ENCODE peak calls at places on chromosomes 4 and X, in eight cellular contexts. B is kidney, S is psoas muscle, I is IMR-90, O is GM12865, J is fibroblast of lung, N is OCI-LY7, R is right atrium auricular region. K is an unnamed sample.

GRCh38 chr4:183252959-183253358 is 67.1 kb downstream of the CLDN22 start:
- DNase-seq in J (no peak), S (no peak), O (no peak), I (no peak), N (no peak), B (no peak), R (no peak), K (no peak)

GRCh38 chr4:137125011-137125410 is 407.3 kb downstream of the PCDH18 start:
- DNase-seq in J (peak), O (no peak), R (no peak), I (peak), B (no peak), S (no peak), N (no peak), K (peak)

GRCh38 chrX:119685225-119686066 is 7.5 kb downstream of the SEPTIN6 start:
- DNase-seq in J (no peak), I (no peak), O (peak), B (peak), R (peak), S (no peak), N (peak), K (no peak)

GRCh38 chrX:1075741-1076140 is 136.7 kb downstream of the CRLF2 start:
- DNase-seq in B (no peak), N (no peak), I (no peak), R (no peak), J (no peak), O (no peak), S (no peak), K (no peak)

GRCh38 chrX:10054396-10054795 is 87.2 kb downstream of the CLDN34 start:
- DNase-seq in O (no peak), S (no peak), B (no peak), R (no peak), N (no peak), I (no peak), J (no peak), K (no peak)

GRCh38 chr4:117479673-117480072 is 394.3 kb upstream of the TRAM1L1 start:
- DNase-seq in R (no peak), B (no peak), O (peak), S (no peak), J (no peak), I (peak), N (no peak), K (no peak)

GRCh38 chr4:82753725-82754410 is 44.7 kb downstream of the SCD5 start:
- DNase-seq in R (peak), I (peak), O (no peak), S (peak), B (no peak), N (no peak), J (peak), K (no peak)

GRCh38 chr4:1842993-1843448 is 12.9 kb downstream of the LETM1 start:
- DNase-seq in S (no peak), N (no peak), B (no peak), J (peak), R (no peak), O (no peak), I (peak), K (peak)

GRCh38 chrX:16882188-16882587 is 12.0 kb upstream of the RBBP7 start:
- DNase-seq in N (peak), B (no peak), I (peak), S (peak), O (peak), R (no peak), J (peak), K (peak)

GRCh38 chr4:99394913-99395312 is 40.2 kb downstream of the ADH7 start:
- DNase-seq in N (no peak), R (no peak), J (peak), I (peak), S (no peak), O (no peak), B (no peak), K (no peak)

GRCh38 chr4:113781439-113782040 is 20.0 kb upstream of the CAMK2D start:
- DNase-seq in J (peak), O (peak), I (peak), N (peak), R (no peak), B (no peak), S (no peak), K (peak)

GRCh38 chr4:36213956-36214355 is 30.4 kb downstream of the ARAP2 start:
- DNase-seq in J (no peak), B (no peak), R (no peak), S (no peak), I (no peak), O (no peak), N (no peak), K (no peak)

GRCh38 chr4:24912252-24913098 is at the start of gene CCDC149:
- DNase-seq in R (no peak), O (no peak), B (peak), S (peak), N (no peak), I (peak), J (peak), K (peak)

GRCh38 chrX:147917700-147918694 is 6.3 kb downstream of the FMR1 start:
- DNase-seq in N (no peak), B (no peak), R (no peak), O (peak), J (no peak), I (peak), S (no peak), K (peak)

GRCh38 chr4:13109536-13109935 is 374.6 kb downstream of the RAB28 start:
- DNase-seq in S (no peak), B (no peak), R (no peak), N (no peak), J (no peak), I (no peak), O (no peak), K (no peak)

GRCh38 chr4:138756519-138756918 is 259.1 kb upstream of the NOCT start:
- DNase-seq in O (no peak), I (no peak), R (no peak), S (no peak), N (no peak), J (no peak), B (no peak), K (no peak)

GRCh38 chrX:39969099-39969825 is 128.5 kb downstream of the BCOR start:
- DNase-seq in I (no peak), B (peak), J (no peak), R (no peak), O (no peak), S (no peak), N (peak), K (peak)

GRCh38 chr4:92183825-92184224 is 119.9 kb upstream of the GRID2 start:
- DNase-seq in R (no peak), S (no peak), I (no peak), O (no peak), J (no peak), N (no peak), B (no peak), K (no peak)

GRCh38 chr4:168631241-168632151 is 134.6 kb downstream of the PALLD start:
- DNase-seq in N (no peak), J (peak), B (peak), I (peak), S (peak), R (peak), O (no peak), K (peak)

GRCh38 chrX:108071578-108071977 is 19.8 kb downstream of the PSMD10 start:
- DNase-seq in S (no peak), N (no peak), B (no peak), O (no peak), J (no peak), R (no peak), I (no peak), K (no peak)

GRCh38 chr4:13092702-13093101 is 391.4 kb downstream of the RAB28 start:
- DNase-seq in N (no peak), B (no peak), O (no peak), I (no peak), S (no peak), R (peak), J (peak), K (no peak)

GRCh38 chr4:2287594-2287915 is 25.6 kb upstream of the MXD4 start:
- DNase-seq in I (no peak), N (no peak), S (no peak), J (no peak), R (no peak), B (peak), O (no peak), K (no peak)

GRCh38 chr4:189053621-189054020 is 887.1 kb upstream of the FRG1 start:
- DNase-seq in N (no peak), I (no peak), S (no peak), B (no peak), R (no peak), O (no peak), J (no peak), K (no peak)

GRCh38 chr4:170093978-170094377 is 4.2 kb upstream of the AADAT start:
- DNase-seq in I (no peak), S (no peak), J (no peak), N (no peak), B (no peak), O (no peak), R (no peak), K (no peak)

GRCh38 chr4:169103966-169104412 is 93.9 kb upstream of the CBR4 start:
- DNase-seq in B (no peak), R (no peak), N (no peak), I (no peak), S (no peak), J (no peak), O (no peak), K (peak)

GRCh38 chr4:22895482-22895881 is 202.7 kb downstream of the GBA3 start:
- DNase-seq in R (no peak), O (no peak), B (no peak), N (no peak), I (no peak), S (no peak), J (no peak), K (no peak)

GRCh38 chr4:120915311-120915710 is 7.2 kb downstream of the PRDM5 start:
- DNase-seq in S (no peak), O (no peak), J (no peak), N (no peak), R (no peak), I (no peak), B (no peak), K (no peak)

GRCh38 chrX:100289159-100289558 is 120.9 kb downstream of the PCDH19 start:
- DNase-seq in J (no peak), I (no peak), B (no peak), N (no peak), S (no peak), R (no peak), O (no peak), K (no peak)

GRCh38 chr4:52873861-52874343 is 11.8 kb downstream of the RASL11B start:
- DNase-seq in J (no peak), S (no peak), O (no peak), I (no peak), N (no peak), B (no peak), R (no peak), K (peak)

GRCh38 chr4:162959056-162959455 is 207.6 kb downstream of the NAF1 start:
- DNase-seq in S (no peak), B (no peak), O (peak), R (no peak), J (no peak), I (no peak), N (no peak), K (peak)

GRCh38 chr4:86947494-86948120 is 12.8 kb downstream of the AFF1 start:
- DNase-seq in N (no peak), O (no peak), R (no peak), I (no peak), B (no peak), S (no peak), J (no peak), K (no peak)

GRCh38 chr4:154807042-154807630 is 26.1 kb downstream of the RBM46 start:
- DNase-seq in R (no peak), J (peak), N (peak), O (peak), B (no peak), I (peak), S (no peak), K (peak)
- TF ChIP-seq CTCF in R (peak), J (no peak), N (peak), O (peak), B (peak), I (peak), S (peak), K (peak)

DNA sequence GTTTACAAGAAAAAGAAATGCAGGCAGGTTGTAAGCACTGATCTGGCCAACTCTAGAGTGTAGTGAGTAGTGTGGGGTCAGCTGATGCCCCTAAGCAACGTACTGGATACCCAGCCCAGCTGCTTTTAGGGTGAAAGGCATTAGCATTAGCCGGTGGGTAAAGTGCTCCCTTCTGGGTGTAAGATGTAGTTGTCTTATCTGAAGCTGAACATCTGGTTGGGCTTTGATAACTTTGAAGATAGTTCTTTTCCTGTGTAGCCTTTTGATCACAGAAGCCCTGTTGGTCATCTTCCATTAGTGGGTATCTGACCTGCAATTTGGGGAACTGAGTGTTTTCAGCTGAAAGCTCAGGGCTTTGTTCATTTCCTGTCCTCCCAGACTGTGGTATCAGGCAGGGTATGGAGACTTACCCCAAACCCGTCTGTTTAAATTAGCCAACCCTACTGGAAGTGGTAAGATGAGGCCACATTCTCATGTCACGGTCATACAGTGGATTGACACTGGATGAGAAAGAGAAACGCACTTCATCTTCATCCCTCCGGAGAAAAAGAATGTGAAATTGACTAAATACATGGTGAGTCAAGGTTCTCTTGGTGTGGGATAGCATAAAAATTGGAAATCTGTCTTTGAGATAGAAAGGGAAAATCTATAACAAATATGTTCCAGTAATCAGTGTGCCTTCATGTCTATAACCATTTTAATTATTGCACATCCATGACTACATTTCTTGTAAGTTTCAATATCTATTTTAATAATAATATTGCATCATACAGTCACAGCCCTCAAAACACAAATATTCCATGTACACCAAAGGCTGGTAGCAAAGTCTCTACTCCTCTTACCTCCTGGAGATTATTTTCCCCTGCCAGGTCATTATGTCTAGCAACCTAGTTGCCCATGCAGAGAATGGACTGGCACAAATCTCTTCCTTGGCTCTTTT is 8.7 kb downstream of the RHOH start:
- DNase-seq in J (no peak), N (peak), S (no peak), I (no peak), R (no peak), B (no peak), O (peak), K (no peak)
- H3K4me3 ChIP-seq in J (no peak), N (peak), S (no peak), I (no peak), R (no peak), B (no peak), O (peak), K (no peak)

GRCh38 chr4:148778980-148779675 is 336.9 kb upstream of the NR3C2 start:
- DNase-seq in O (no peak), S (no peak), B (no peak), J (no peak), R (no peak), N (no peak), I (peak), K (peak)
- TF ChIP-seq CTCF in O (no peak), S (no peak), B (no peak), J (no peak), R (no peak), N (no peak), I (no peak), K (no peak)

GRCh38 chr4:67702166-67702565 is 1.2 kb upstream of the UBA6 start:
- DNase-seq in J (no peak), R (no peak), N (no peak), B (no peak), O (no peak), I (no peak), S (no peak), K (no peak)
- H3K4me3 ChIP-seq in J (peak), R (no peak), N (peak), B (peak), O (peak), I (no peak), S (peak), K (no peak)

GRCh38 chr4:184983660-184984356 is 34.5 kb upstream of the HELT start:
- DNase-seq in R (no peak), J (peak), B (peak), I (peak), N (peak), O (peak), S (peak), K (peak)
- TF ChIP-seq CTCF in R (peak), J (peak), B (peak), I (peak), N (peak), O (peak), S (peak), K (peak)

GRCh38 chr4:62450740-62451139 is 1250.6 kb downstream of the ADGRL3 start:
- DNase-seq in O (peak), S (no peak), R (no peak), N (no peak), J (no peak), I (no peak), B (no peak), K (no peak)

GRCh38 chr4:62455871-62456270 is 1255.7 kb downstream of the ADGRL3 start:
- DNase-seq in N (no peak), J (no peak), O (no peak), R (no peak), B (no peak), I (no peak), S (no peak), K (peak)

GRCh38 chr4:62449538-62449937 is 1249.4 kb downstream of the ADGRL3 start:
- DNase-seq in I (no peak), N (no peak), J (no peak), B (no peak), S (no peak), R (no peak), O (no peak), K (no peak)

GRCh38 chr4:62457356-62457755 is 1257.2 kb downstream of the ADGRL3 start:
- DNase-seq in J (no peak), N (no peak), S (no peak), O (no peak), R (no peak), B (no peak), I (no peak), K (peak)

GRCh38 chr4:62454535-62454934 is 1254.4 kb downstream of the ADGRL3 start:
- DNase-seq in N (no peak), B (no peak), I (no peak), O (no peak), R (no peak), S (no peak), J (no peak), K (no peak)
- H3K4me3 ChIP-seq in N (no peak), B (no peak), I (no peak), O (no peak), R (no peak), S (no peak), J (no peak), K (no peak)

GRCh38 chr4:76754439-76754838 is 143.5 kb downstream of the SOWAHB start:
- DNase-seq in N (no peak), S (no peak), J (no peak), I (no peak), B (peak), R (no peak), O (no peak), K (no peak)

GRCh38 chr4:76756416-76756815 is 141.5 kb downstream of the SOWAHB start:
- DNase-seq in B (no peak), N (no peak), S (no peak), O (no peak), J (no peak), I (no peak), R (no peak), K (no peak)

GRCh38 chr4:76753814-76754213 is 144.1 kb downstream of the SOWAHB start:
- DNase-seq in R (no peak), J (peak), S (no peak), N (no peak), B (no peak), I (peak), O (no peak), K (peak)

GRCh38 chr4:76757418-76757910 is 140.5 kb downstream of the SOWAHB start:
- DNase-seq in R (no peak), S (no peak), B (no peak), O (no peak), I (no peak), N (no peak), J (no peak), K (no peak)

GRCh38 chr4:76755756-76756155 is 142.2 kb downstream of the SOWAHB start:
- DNase-seq in I (no peak), S (no peak), O (no peak), B (no peak), R (no peak), J (no peak), N (no peak), K (peak)
- TF ChIP-seq CTCF in I (no peak), S (no peak), O (no peak), B (no peak), R (no peak), J (no peak), N (no peak), K (no peak)

DNA sequence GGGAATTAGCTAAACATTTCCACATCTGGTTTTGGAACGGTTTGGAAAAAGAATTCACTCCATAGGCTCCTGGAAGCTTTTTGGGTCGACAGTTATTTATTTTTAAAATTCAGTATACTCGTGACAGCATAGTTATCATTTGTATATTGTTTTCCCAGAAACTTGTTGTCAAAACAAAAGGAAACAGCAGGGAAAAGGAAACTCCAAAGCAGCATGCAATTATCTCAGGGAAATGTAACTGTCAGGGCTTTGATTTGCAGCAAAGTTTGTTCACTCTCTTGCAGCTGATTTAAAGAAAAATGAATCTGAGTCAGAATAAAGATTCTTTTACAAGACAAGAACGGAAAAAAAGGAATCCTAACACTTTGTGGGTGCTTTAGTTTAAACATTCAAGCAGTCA is 86.4 kb downstream of the PLAC1 start:
- DNase-seq in S (no peak), I (no peak), O (no peak), J (no peak), B (no peak), N (no peak), R (no peak), K (no peak)
- H3K4me3 ChIP-seq in S (no peak), I (no peak), O (no peak), J (no peak), B (no peak), N (no peak), R (no peak), K (no peak)

GRCh38 chrX:57929373-57929772 is 19.1 kb upstream of the ZXDA start:
- DNase-seq in S (no peak), B (no peak), I (peak), R (no peak), O (peak), J (peak), N (peak), K (peak)
- TF ChIP-seq CTCF in S (peak), B (peak), I (peak), R (peak), O (peak), J (peak), N (peak), K (peak)

GRCh38 chr4:147793973-147794690 is 62.2 kb downstream of the ARHGAP10 start:
- DNase-seq in N (no peak), O (peak), B (no peak), J (no peak), S (no peak), R (no peak), I (no peak), K (peak)
- H3K4me3 ChIP-seq in N (no peak), O (no peak), B (no peak), J (no peak), S (peak), R (no peak), I (no peak), K (no peak)

K was measured in choroid plexus epithelial cell.